ENCODE peak calls at places on chromosome 20, in six cellular contexts. One of them, this sample, is unnamed.

GRCh38 chr20:3276400-3277015 is 37.5 kb upstream of the SLC4A11 start:
- DNase-seq in A549: peak
- DNase-seq in K562: peak
- DNase-seq in GM12878: no peak
- DNase-seq in HepG2: peak
- DNase-seq in endothelial cell of umbilical vein: peak
- DNase-seq in this sample: peak

GRCh38 chr20:3045816-3046676 is at the start of gene MRPS26:
- DNase-seq in HepG2: peak
- DNase-seq in endothelial cell of umbilical vein: peak
- DNase-seq in K562: peak
- DNase-seq in A549: peak
- DNase-seq in GM12878: no peak
- DNase-seq in this sample: peak

GRCh38 chr20:58714340-58714922 is 21.8 kb downstream of the NPEPL1 start:
- DNase-seq in HepG2: no peak
- DNase-seq in A549: no peak
- DNase-seq in endothelial cell of umbilical vein: no peak
- DNase-seq in K562: no peak
- DNase-seq in GM12878: no peak
- DNase-seq in this sample: peak

GRCh38 chr20:49186535-49187329 is 1.4 kb downstream of the STAU1 start:
- DNase-seq in GM12878: no peak
- DNase-seq in HepG2: peak
- DNase-seq in endothelial cell of umbilical vein: peak
- DNase-seq in A549: peak
- DNase-seq in K562: peak
- DNase-seq in this sample: peak

GRCh38 chr20:59938696-59939051 is 1.4 kb downstream of the PPP1R3D start:
- DNase-seq in HepG2: no peak
- DNase-seq in endothelial cell of umbilical vein: no peak
- DNase-seq in GM12878: no peak
- DNase-seq in K562: no peak
- DNase-seq in A549: no peak
- DNase-seq in this sample: peak

GRCh38 chr20:3174442-3175263 is 1.3 kb upstream of the LZTS3 start:
- DNase-seq in A549: peak
- DNase-seq in HepG2: no peak
- DNase-seq in endothelial cell of umbilical vein: peak
- DNase-seq in K562: no peak
- DNase-seq in GM12878: no peak
- DNase-seq in this sample: peak

GRCh38 chr20:57680934-57681914 is 28.6 kb downstream of the PMEPA1 start:
- DNase-seq in K562: no peak
- DNase-seq in GM12878: peak
- DNase-seq in endothelial cell of umbilical vein: no peak
- DNase-seq in A549: no peak
- DNase-seq in HepG2: no peak
- DNase-seq in this sample: no peak

GRCh38 chr20:53152228-53152627 is 180.1 kb downstream of the TSHZ2 start:
- DNase-seq in A549: no peak
- DNase-seq in HepG2: no peak
- DNase-seq in endothelial cell of umbilical vein: no peak
- DNase-seq in K562: no peak
- DNase-seq in GM12878: no peak
- DNase-seq in this sample: no peak

GRCh38 chr20:40657526-40657925 is 31.5 kb downstream of the MAFB start:
- DNase-seq in A549: no peak
- DNase-seq in endothelial cell of umbilical vein: no peak
- DNase-seq in K562: no peak
- DNase-seq in HepG2: no peak
- DNase-seq in GM12878: no peak
- DNase-seq in this sample: no peak

GRCh38 chr20:18019068-18019467 is 38.6 kb downstream of the OVOL2 start:
- DNase-seq in K562: peak
- DNase-seq in A549: peak
- DNase-seq in GM12878: no peak
- DNase-seq in HepG2: peak
- DNase-seq in endothelial cell of umbilical vein: no peak
- DNase-seq in this sample: peak

GRCh38 chr20:17787816-17788215 is 88.0 kb downstream of the BANF2 start:
- DNase-seq in HepG2: no peak
- DNase-seq in A549: no peak
- DNase-seq in K562: no peak
- DNase-seq in GM12878: no peak
- DNase-seq in endothelial cell of umbilical vein: no peak
- DNase-seq in this sample: no peak

GRCh38 chr20:51628533-51629398 is 86.2 kb upstream of the NFATC2 start:
- DNase-seq in GM12878: no peak
- DNase-seq in K562: no peak
- DNase-seq in A549: no peak
- DNase-seq in endothelial cell of umbilical vein: peak
- DNase-seq in HepG2: peak
- DNase-seq in this sample: no peak

GRCh38 chr20:19336601-19337000 is 124.2 kb downstream of the SLC24A3 start:
- DNase-seq in A549: no peak
- DNase-seq in K562: no peak
- DNase-seq in endothelial cell of umbilical vein: no peak
- DNase-seq in HepG2: no peak
- DNase-seq in GM12878: no peak
- DNase-seq in this sample: peak

GRCh38 chr20:20780127-20780822 is 67.8 kb upstream of the RALGAPA2 start:
- DNase-seq in GM12878: peak
- DNase-seq in HepG2: peak
- DNase-seq in A549: peak
- DNase-seq in endothelial cell of umbilical vein: no peak
- DNase-seq in K562: no peak
- DNase-seq in this sample: peak

GRCh38 chr20:21105429-21106170 is 558 bp downstream of the LINC00237 start:
- DNase-seq in endothelial cell of umbilical vein: no peak
- DNase-seq in A549: no peak
- DNase-seq in HepG2: no peak
- DNase-seq in GM12878: no peak
- DNase-seq in K562: no peak
- DNase-seq in this sample: peak

GRCh38 chr20:25090492-25091429 is 8.8 kb upstream of the VSX1 start:
- DNase-seq in GM12878: peak
- DNase-seq in HepG2: no peak
- DNase-seq in A549: no peak
- DNase-seq in endothelial cell of umbilical vein: no peak
- DNase-seq in K562: no peak
- DNase-seq in this sample: no peak

GRCh38 chr20:19683168-19683567 is 74.9 kb upstream of the RIN2 start:
- DNase-seq in endothelial cell of umbilical vein: no peak
- DNase-seq in K562: no peak
- DNase-seq in GM12878: no peak
- DNase-seq in HepG2: no peak
- DNase-seq in A549: no peak
- DNase-seq in this sample: no peak

GRCh38 chr20:15654208-15654649 is 919.0 kb downstream of the KIF16B start:
- DNase-seq in K562: peak
- DNase-seq in GM12878: peak
- DNase-seq in HepG2: peak
- DNase-seq in endothelial cell of umbilical vein: peak
- DNase-seq in A549: peak
- DNase-seq in this sample: peak

GRCh38 chr20:15658295-15658694 is 915.0 kb downstream of the KIF16B start:
- DNase-seq in HepG2: no peak
- DNase-seq in A549: no peak
- DNase-seq in endothelial cell of umbilical vein: no peak
- DNase-seq in K562: no peak
- DNase-seq in GM12878: no peak
- DNase-seq in this sample: no peak

GRCh38 chr20:15653396-15654207 is 919.6 kb downstream of the KIF16B start:
- DNase-seq in HepG2: no peak
- DNase-seq in GM12878: no peak
- DNase-seq in endothelial cell of umbilical vein: no peak
- DNase-seq in A549: no peak
- DNase-seq in K562: no peak
- DNase-seq in this sample: no peak

DNA sequence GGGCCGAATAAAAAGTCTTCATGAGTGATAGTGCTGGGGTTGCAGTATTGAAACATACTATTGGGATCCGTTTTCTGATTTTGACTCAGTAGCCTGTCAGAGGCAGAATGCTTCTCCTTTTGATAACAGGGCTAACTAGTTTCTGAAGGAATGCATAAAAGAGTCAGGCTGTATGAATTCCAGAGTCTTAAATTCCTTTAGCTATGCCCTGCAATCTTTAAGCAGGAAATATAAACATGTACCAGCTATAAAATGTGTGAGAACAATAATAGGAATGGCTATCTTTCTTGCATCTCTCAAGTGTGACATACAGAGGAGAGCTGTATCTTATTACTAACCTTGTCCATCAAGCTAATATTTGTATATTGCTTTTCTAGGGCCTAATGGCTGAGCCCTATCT is 917.1 kb downstream of the KIF16B start:
- DNase-seq in A549: no peak
- DNase-seq in K562: no peak
- DNase-seq in GM12878: no peak
- DNase-seq in endothelial cell of umbilical vein: peak
- DNase-seq in HepG2: no peak
- DNase-seq in this sample: no peak
- TF ChIP-seq POLR2A in A549: no peak
- TF ChIP-seq POLR2A in K562: no peak
- TF ChIP-seq POLR2A in GM12878: no peak
- TF ChIP-seq POLR2A in endothelial cell of umbilical vein: no peak
- TF ChIP-seq POLR2A in HepG2: no peak
- TF ChIP-seq POLR2A in this sample: no peak

DNA sequence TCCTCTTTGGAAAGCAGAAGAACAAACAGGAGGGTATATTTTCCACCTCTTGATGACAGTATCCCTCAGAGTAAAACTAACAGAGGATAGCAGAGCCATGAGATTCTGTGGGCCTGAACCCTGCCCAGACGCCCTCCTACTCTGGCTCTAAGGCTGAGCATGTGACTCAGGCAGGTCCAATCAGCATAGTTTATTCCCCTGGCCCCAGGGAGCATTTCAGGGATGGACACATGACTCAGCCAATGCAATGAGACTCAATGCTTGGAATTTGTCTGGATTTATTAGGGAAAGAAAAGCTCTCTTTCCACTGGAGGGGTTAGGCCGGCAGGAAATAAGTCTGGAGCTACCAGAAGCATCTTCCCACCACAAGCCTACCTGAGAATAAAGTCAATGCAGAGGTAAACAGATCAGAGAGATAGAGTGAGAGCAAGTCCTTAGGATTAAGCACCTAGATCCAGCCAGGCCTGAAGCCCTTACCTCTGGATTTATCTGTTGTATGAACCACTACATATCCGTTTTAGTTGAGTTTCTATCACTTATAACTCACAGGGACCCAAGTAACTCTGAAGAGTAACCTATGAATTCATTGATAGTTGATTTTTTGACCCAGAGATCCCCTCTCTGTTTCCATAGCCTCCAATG is 68.2 kb upstream of the EYA2 start:
- DNase-seq in K562: no peak
- DNase-seq in A549: peak
- DNase-seq in GM12878: no peak
- DNase-seq in HepG2: no peak
- DNase-seq in endothelial cell of umbilical vein: no peak
- DNase-seq in this sample: no peak
- H3K4me3 ChIP-seq in K562: no peak
- H3K4me3 ChIP-seq in A549: no peak
- H3K4me3 ChIP-seq in GM12878: no peak
- H3K4me3 ChIP-seq in HepG2: no peak
- H3K4me3 ChIP-seq in endothelial cell of umbilical vein: no peak
- H3K4me3 ChIP-seq in this sample: no peak

DNA sequence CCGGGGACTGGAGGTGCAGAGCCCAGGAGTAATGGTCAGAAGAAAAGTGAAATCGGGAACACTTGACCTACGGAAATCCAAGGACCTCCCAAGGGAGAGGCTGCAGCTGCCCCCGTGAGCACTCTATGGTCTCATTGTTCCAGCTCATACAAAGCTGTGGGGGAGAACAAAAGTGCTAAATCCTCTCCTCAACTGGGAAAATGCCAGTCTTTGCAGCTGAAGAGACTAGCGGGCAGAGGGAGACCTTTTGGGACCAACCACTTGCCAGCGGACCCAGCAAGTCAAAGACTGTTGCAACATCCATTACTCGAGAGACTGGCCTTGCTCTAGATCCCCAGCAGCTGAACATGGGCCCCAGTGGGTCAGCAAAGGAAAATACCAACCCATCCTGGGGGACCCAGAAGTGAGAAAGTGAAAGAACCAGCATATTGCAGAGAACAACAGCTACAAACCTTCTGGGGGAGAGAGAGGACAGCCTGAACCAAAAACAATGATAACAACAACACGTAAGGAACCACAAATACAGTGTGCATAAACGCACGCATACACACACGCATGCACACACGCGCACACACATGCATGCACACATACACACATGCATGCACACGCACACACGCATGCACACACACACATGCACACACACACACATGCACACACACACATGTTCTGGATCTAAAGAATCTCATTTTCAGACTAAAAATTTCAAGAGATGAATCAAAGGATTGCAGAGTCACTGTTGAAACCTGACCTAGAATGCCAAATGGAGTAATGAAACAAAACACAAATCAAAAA is 24.7 kb upstream of the ELMO2 start:
- DNase-seq in GM12878: no peak
- DNase-seq in HepG2: no peak
- DNase-seq in K562: no peak
- DNase-seq in endothelial cell of umbilical vein: no peak
- DNase-seq in A549: no peak
- DNase-seq in this sample: no peak
- TF ChIP-seq MYC in GM12878: no peak
- TF ChIP-seq MYC in HepG2: no peak
- TF ChIP-seq MYC in K562: no peak
- TF ChIP-seq MYC in endothelial cell of umbilical vein: no peak
- TF ChIP-seq MYC in A549: no peak
- TF ChIP-seq MYC in this sample: no peak

DNA sequence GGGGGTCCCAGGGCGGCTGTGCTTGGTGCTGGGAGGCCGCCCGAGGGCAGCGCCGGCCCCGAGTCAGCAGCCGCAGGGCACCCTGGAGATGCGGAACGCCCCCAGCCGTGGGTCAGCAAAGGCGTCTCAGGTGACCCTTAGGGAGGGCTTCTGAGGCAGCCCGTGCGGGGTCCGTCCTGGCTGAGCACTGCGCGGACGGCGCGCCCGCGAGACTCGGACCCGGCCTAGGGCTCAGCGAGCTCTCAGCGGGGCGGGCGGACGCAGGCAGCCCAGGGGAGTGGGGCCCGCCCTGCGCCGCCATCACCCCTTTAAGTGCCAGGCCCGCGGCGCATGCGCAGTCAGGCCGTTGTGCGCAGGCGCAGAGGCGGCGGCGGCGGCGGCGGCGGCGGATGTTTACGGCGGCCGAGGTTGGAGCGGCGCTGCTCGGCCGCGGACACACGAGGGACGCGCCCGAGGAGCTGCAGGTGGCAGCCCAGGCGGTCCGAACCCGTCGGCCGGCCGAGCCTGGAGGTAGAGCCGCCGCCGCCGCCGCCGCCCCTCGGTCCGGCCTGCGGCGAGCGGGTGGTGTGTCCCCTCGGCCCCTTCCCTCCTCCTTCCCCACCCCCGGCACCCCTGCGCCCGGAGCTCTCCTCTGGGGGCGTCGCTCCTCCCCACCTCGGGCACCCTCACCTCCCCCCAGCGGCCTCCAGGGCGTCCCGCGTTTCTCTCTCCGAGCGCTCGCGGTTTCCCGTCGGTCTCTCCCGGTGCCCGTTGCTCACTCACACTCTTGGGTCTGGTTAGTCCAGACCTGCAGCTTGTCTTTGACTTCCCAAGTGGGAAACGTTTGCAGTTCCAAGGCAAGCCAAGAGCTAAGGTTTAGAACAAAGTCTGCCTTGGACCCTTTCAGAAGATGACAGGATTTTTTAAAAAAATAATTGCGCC is at the start of gene PCMTD2:
- DNase-seq in HepG2: peak
- DNase-seq in A549: peak
- DNase-seq in K562: peak
- DNase-seq in GM12878: peak
- DNase-seq in endothelial cell of umbilical vein: peak
- DNase-seq in this sample: peak
- TF ChIP-seq POLR2A in HepG2: peak
- TF ChIP-seq POLR2A in A549: peak
- TF ChIP-seq POLR2A in K562: peak
- TF ChIP-seq POLR2A in GM12878: peak
- TF ChIP-seq POLR2A in endothelial cell of umbilical vein: peak
- TF ChIP-seq POLR2A in this sample: peak